ENCODE peak calls at places on chromosomes 13 and 19, in eight cellular contexts. P is hepatocyte, L is GM23338, F is MM.1S, A is GM23248, Z is HCT116, M is OCI-LY7, T is SK-N-SH. X is an unnamed sample. For H4K20me1, the result is how much of the 10 kb centered on the place peaks cover.

GRCh38 chr13:112079696-112080095 is 12.7 kb downstream of the SOX1 start:
- DNase-seq in P (no peak), L (no peak), F (no peak), A (no peak), Z (no peak), M (no peak), T (no peak), X (no peak)

GRCh38 chr13:73417012-73417615 is 358.3 kb downstream of the KLF5 start:
- DNase-seq in P (no peak), L (peak), F (no peak), A (peak), Z (peak), M (peak), T (peak), X (peak)

GRCh38 chr19:1531587-1531986 is 7.7 kb downstream of the PLK5 start:
- DNase-seq in P (no peak), L (no peak), F (no peak), A (no peak), Z (no peak), M (no peak), T (no peak), X (no peak)

GRCh38 chr13:100234524-100235136 is 145.7 kb downstream of the PCCA start:
- DNase-seq in P (no peak), L (no peak), F (no peak), A (peak), Z (no peak), M (no peak), T (no peak), X (no peak)

GRCh38 chr19:47471733-47472457 is at the start of gene SLC8A2:
- DNase-seq in P (peak), L (peak), F (peak), A (peak), Z (peak), M (peak), T (peak), X (peak)

GRCh38 chr19:46416077-46416709 is 2.8 kb upstream of the CCDC8 start:
- DNase-seq in P (peak), L (peak), F (no peak), A (peak), Z (peak), M (peak), T (peak), X (peak)

GRCh38 chr13:60591348-60591747 is 194.3 kb downstream of the TDRD3 start:
- DNase-seq in P (no peak), L (no peak), F (no peak), A (peak), Z (no peak), M (no peak), T (no peak), X (no peak)

GRCh38 chr19:18879579-18880373 is 16.2 kb downstream of the CERS1 start:
- DNase-seq in P (no peak), L (peak), F (peak), A (peak), Z (peak), M (peak), T (peak), X (peak)

GRCh38 chr19:35029737-35030256 is 473 bp upstream of the SCN1B start:
- DNase-seq in P (no peak), L (peak), F (no peak), A (peak), Z (no peak), M (no peak), T (peak), X (no peak)

GRCh38 chr19:44306283-44306682 is 1.5 kb upstream of the ZNF235 start:
- DNase-seq in P (no peak), L (no peak), F (no peak), A (no peak), Z (no peak), M (no peak), T (no peak), X (no peak)

GRCh38 chr19:48480476-48481190 is 11.5 kb downstream of the CYTH2 start:
- DNase-seq in P (no peak), L (peak), F (no peak), A (peak), Z (no peak), M (no peak), T (no peak), X (no peak)

DNA sequence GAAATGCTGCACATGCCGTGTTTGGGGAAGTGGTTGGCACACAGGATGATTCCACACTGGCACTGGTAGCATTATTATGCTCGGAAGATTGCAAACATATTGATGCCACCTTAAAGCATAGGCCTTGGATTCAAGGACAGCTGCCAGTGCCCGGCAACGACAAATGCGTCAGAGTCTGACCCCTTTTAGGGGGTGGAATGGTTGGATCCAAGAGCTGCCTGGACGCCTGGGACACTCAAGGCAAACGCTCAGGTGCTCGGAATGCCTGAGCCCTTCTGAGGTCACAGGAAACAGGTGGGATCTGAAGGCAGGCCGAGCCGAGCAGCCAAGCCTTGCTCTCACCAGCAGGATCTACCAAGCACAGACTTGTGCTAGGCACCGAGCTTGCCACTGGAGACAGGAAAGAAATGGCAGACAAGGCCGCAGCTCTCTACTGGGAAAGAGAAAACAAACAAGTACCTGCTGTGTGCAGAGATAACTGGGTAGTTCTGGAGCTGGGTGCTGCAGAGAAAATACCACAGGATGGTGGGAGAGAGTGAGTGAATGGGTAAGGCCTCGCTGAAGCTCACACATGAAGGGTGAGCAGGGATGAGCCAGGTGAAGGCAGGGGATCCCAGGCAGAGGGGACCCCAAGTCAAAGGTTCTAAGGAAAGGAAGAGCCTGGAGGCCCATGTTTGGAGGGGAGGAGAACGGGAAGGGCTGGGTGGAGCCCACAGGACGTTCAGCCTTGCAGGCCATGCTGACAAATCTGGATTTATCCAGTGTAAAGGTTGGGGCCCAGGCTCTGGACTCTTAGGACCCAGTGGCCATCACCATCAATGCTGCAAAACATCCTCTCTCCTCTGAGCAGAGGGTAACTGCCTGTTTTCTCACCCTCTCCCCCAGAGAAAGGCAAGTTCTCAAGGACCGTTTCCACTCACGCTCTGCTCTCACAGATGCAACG is 9.2 kb downstream of the RANBP3 start:
- DNase-seq in P (no peak), L (peak), F (peak), A (no peak), Z (no peak), M (peak), T (no peak), X (no peak)
- H4K20me1 ChIP-seq in P (half or more), L (half or more), F (half or more), A (under half), Z (under half), M (under half), T (half or more), X (half or more)

GRCh38 chr13:55234311-55234710 is 1906.4 kb upstream of the PRR20A start:
- DNase-seq in P (no peak), L (no peak), F (no peak), A (no peak), Z (no peak), M (no peak), T (no peak), X (no peak)

GRCh38 chr13:55230570-55230908 is 1910.2 kb upstream of the PRR20A start:
- DNase-seq in P (no peak), L (peak), F (no peak), A (no peak), Z (no peak), M (no peak), T (no peak), X (no peak)

GRCh38 chr13:55229906-55230569 is 1910.7 kb upstream of the PRR20A start:
- DNase-seq in P (no peak), L (peak), F (no peak), A (no peak), Z (no peak), M (no peak), T (no peak), X (no peak)
- TF ChIP-seq EZH2phosphoT487 in P (no peak), L (no peak), F (no peak), A (no peak), Z (no peak), M (no peak), T (no peak), X (no peak)

GRCh38 chr19:13342672-13343071 is 163.6 kb downstream of the CACNA1A start:
- DNase-seq in P (no peak), L (no peak), F (no peak), A (no peak), Z (no peak), M (no peak), T (no peak), X (no peak)

GRCh38 chr19:13350761-13351160 is 155.5 kb downstream of the CACNA1A start:
- DNase-seq in P (no peak), L (no peak), F (no peak), A (no peak), Z (no peak), M (no peak), T (no peak), X (no peak)

GRCh38 chr19:13343514-13343913 is 162.8 kb downstream of the CACNA1A start:
- DNase-seq in P (no peak), L (no peak), F (no peak), A (no peak), Z (no peak), M (no peak), T (no peak), X (no peak)

GRCh38 chr19:13350072-13350471 is 156.2 kb downstream of the CACNA1A start:
- DNase-seq in P (no peak), L (no peak), F (no peak), A (no peak), Z (no peak), M (no peak), T (no peak), X (no peak)

DNA sequence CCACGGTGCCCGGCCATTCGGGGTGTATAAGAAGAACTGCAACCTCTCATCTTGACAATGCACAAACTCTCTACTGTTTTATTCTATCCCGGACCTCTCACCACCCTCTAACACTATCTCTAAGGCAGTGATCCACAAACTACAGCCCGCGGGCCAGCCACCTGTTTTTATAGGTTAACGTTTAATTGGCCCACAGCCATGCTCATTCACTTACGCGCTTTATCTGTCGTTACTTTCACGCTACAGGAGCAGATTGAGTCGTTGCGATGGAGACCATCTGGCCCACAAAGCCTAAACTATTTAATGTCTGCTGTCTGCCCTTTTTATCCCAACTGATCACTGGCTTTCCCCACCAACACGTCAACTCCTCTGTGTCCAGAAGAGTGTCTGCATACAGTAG is 158.9 kb downstream of the CACNA1A start:
- DNase-seq in P (no peak), L (no peak), F (no peak), A (no peak), Z (no peak), M (no peak), T (no peak), X (no peak)
- H4K20me1 ChIP-seq in P (under half), L (under half), F (under half), A (under half), Z (under half), M (under half), T (under half), X (under half)

GRCh38 chr13:31947506-31947905 is 84.1 kb upstream of the FRY start:
- DNase-seq in P (no peak), L (peak), F (no peak), A (peak), Z (no peak), M (no peak), T (no peak), X (no peak)
- TF ChIP-seq EZH2phosphoT487 in P (no peak), L (no peak), F (no peak), A (no peak), Z (no peak), M (no peak), T (no peak), X (no peak)

GRCh38 chr19:4373601-4374441 is 26.5 kb downstream of the SH3GL1 start:
- DNase-seq in P (no peak), L (no peak), F (no peak), A (peak), Z (no peak), M (no peak), T (no peak), X (no peak)

GRCh38 chr19:4375164-4375619 is 25.2 kb downstream of the SH3GL1 start:
- DNase-seq in P (peak), L (peak), F (no peak), A (no peak), Z (no peak), M (no peak), T (peak), X (no peak)

GRCh38 chr19:4375620-4376228 is 24.6 kb downstream of the SH3GL1 start:
- DNase-seq in P (peak), L (peak), F (no peak), A (peak), Z (no peak), M (peak), T (peak), X (peak)

GRCh38 chr19:4372630-4373367 is 27.5 kb downstream of the SH3GL1 start:
- DNase-seq in P (no peak), L (no peak), F (no peak), A (no peak), Z (no peak), M (no peak), T (no peak), X (no peak)

DNA sequence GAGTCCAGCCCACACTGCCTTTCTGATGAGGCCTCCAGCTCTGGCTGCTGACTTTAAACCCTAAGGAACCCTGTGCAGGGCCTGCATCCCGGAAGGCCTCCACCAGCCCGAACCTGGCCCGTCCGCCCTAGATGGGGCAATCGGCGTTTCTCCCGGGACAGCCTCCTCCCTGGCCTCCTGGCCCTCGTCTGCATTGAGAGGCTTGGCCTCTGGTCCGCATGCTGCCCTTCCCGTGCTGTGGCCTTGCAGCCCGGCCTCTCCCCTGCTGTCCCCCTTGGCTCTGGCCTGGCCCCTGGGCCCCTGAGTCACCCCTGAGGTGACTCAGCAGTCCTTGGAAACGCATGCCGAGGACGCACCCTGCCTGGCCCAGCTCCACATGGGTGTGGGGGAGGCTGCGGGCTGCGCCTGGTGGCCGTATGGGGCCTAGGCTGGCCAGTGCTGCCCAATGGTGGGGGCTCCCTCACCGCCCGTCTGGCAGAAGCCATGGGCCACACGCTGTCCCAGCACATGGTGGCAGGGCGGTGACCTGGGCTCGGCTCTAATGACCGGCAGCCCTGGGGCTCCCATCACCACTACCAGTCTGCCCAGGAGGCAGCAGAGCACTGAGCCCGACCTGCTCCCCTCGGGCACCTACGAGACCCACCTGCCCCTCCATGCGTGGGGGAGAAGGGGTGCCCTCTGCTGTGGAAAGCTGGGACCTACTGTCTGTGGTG is 25.7 kb downstream of the SH3GL1 start:
- DNase-seq in P (peak), L (no peak), F (no peak), A (peak), Z (peak), M (no peak), T (no peak), X (no peak)
- H4K20me1 ChIP-seq in P (under half), L (under half), F (under half), A (under half), Z (under half), M (under half), T (under half), X (half or more)

DNA sequence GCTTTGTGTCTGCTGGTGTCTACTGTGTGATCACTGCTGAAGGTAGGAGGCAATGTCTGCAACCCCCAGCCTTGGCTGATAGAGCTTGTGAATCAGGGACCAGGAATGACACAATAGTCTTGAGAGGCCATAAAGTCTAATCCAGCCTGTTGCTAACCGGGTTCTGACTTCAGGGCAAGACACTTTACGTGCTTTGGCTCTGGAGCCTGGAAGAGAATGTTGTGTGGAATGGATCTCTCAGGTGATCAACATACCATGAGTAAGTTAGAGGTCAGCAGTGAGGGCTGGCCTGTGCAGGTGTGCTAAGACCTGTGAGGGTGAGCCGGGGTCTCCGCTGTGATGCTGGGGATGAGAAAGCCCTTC is 5.6 kb downstream of the COL4A2 start:
- DNase-seq in P (peak), L (no peak), F (no peak), A (peak), Z (no peak), M (no peak), T (no peak), X (no peak)
- TF ChIP-seq EZH2phosphoT487 in P (peak), L (no peak), F (no peak), A (no peak), Z (no peak), M (no peak), T (no peak), X (no peak)

DNA sequence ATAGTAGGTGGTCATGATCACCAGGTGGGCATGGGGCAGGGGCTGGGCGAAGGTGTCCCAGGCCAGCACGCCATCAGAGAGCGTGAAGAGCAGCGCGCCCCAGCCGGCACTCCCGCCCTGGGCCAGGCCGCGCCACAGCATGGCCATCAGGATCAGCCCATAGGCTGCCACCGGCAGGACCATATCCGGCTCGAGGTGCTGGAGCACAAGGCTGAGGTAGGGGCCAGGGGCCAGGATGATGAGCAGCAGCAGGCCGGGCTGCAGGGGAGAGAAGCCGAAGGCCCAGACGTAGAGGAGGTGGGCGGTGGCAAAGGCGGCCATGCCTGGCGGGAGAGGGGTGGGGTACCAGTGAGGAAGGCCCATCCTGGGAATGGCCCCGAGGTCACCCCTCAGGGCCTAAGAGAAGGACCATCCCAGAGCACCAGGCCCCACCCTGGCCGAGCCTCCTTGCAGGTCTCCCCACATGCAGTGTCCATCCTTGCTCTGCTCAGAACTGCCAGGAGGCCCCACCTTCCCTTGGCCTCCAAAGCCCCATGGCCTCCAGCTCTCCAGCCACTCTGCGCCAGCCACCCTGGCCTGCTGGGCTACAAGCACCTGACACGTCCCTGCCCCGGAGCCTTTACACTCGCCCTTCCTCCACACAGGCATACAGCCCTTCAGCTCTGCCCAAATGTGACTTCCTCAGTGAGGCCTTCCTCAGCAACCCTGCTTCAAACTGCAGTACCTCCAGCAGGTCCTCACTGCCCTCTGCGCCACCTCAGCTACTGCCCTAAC is 1.1 kb downstream of the TMEM86B start:
- DNase-seq in P (no peak), L (no peak), F (no peak), A (no peak), Z (no peak), M (no peak), T (no peak), X (no peak)
- H4K20me1 ChIP-seq in P (under half), L (under half), F (under half), A (under half), Z (under half), M (under half), T (under half), X (under half)

GRCh38 chr13:110826861-110827672 is 87.8 kb downstream of the ANKRD10 start:
- DNase-seq in P (no peak), L (no peak), F (no peak), A (no peak), Z (no peak), M (no peak), T (no peak), X (no peak)
- TF ChIP-seq EZH2phosphoT487 in P (no peak), L (no peak), F (no peak), A (no peak), Z (no peak), M (no peak), T (no peak), X (no peak)

GRCh38 chr19:33248553-33248953 is 22.9 kb upstream of the SLC7A10 start:
- DNase-seq in P (peak), L (no peak), F (no peak), A (no peak), Z (no peak), M (no peak), T (no peak), X (no peak)

GRCh38 chr19:33250500-33250899 is 24.9 kb upstream of the SLC7A10 start:
- DNase-seq in P (no peak), L (no peak), F (no peak), A (no peak), Z (no peak), M (no peak), T (no peak), X (no peak)

GRCh38 chr19:33251076-33251475 is 25.4 kb upstream of the SLC7A10 start:
- DNase-seq in P (no peak), L (no peak), F (no peak), A (no peak), Z (no peak), M (no peak), T (peak), X (no peak)

GRCh38 chr19:33248954-33249613 is 23.4 kb upstream of the SLC7A10 start:
- DNase-seq in P (peak), L (no peak), F (no peak), A (peak), Z (no peak), M (no peak), T (peak), X (no peak)

GRCh38 chr19:33249740-33250366 is 24.2 kb upstream of the SLC7A10 start:
- DNase-seq in P (no peak), L (no peak), F (no peak), A (no peak), Z (no peak), M (no peak), T (no peak), X (no peak)
- H4K20me1 ChIP-seq in P (under half), L (under half), F (under half), A (under half), Z (under half), M (under half), T (under half), X (under half)

DNA sequence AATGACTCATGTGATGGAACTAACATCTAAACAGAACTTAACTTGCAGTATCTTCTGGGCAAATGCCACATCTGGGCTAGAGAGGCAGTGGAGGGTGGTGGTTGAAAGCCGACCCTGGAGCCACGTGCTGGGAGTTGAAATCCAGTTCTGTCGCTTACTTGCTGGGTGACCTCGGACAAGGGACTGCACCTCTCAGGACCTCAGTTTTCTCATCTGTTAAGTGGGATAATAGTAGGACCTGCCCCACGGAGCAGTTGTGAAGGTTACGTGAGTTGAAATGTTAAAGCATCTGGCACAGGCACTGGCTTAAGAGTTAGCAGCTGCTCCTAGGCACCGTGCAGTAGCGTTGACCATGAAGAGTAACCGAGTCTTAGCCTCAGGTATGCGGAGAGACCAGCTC is 76.1 kb downstream of the SIPA1L3 start:
- DNase-seq in P (no peak), L (no peak), F (no peak), A (no peak), Z (no peak), M (no peak), T (no peak), X (no peak)
- TF ChIP-seq EZH2phosphoT487 in P (no peak), L (no peak), F (no peak), A (no peak), Z (no peak), M (no peak), T (no peak), X (no peak)